ENCODE peak calls at places on chromosomes 16 and 17, in six cellular contexts. L is esophagus muscularis mucosa, P is right cardiac atrium, S is left ventricle myocardium inferior, O is colonic mucosa, B is GM23338. V is an unnamed sample. For H3K27me3, the result is how much of the 10 kb centered on the place peaks cover.

GRCh38 chr17:58308173-58308984 is 20.2 kb downstream of the TSPOAP1 start:
- DNase-seq in L (peak), P (no peak), S (no peak), O (no peak), B (peak), V (no peak)

GRCh38 chr17:50841949-50842354 is 6.6 kb downstream of the WFIKKN2 start:
- DNase-seq in L (no peak), P (peak), S (peak), O (peak), B (peak), V (peak)

GRCh38 chr17:80987941-80988461 is 3.6 kb upstream of the CHMP6 start:
- DNase-seq in L (no peak), P (no peak), S (peak), O (no peak), B (no peak), V (no peak)

GRCh38 chr16:56732832-56733231 is 2.9 kb downstream of the NUP93 start:
- DNase-seq in L (no peak), P (no peak), S (no peak), O (no peak), B (no peak), V (no peak)

GRCh38 chr17:73278465-73279453 is 17.1 kb upstream of the CPSF4L start:
- DNase-seq in L (no peak), P (no peak), S (peak), O (peak), B (no peak), V (no peak)

GRCh38 chr17:10368561-10368960 is 4.2 kb downstream of the MYH13 start:
- DNase-seq in L (no peak), P (no peak), S (no peak), O (no peak), B (no peak), V (no peak)

GRCh38 chr16:89166696-89167424 is 4.7 kb upstream of the CDH15 start:
- DNase-seq in L (no peak), P (peak), S (no peak), O (no peak), B (no peak), V (no peak)

GRCh38 chr16:23539984-23540816 is 16.9 kb downstream of the EARS2 start:
- DNase-seq in L (no peak), P (no peak), S (no peak), O (no peak), B (no peak), V (no peak)

GRCh38 chr17:76458580-76459490 is 5.9 kb upstream of the UBE2O start:
- DNase-seq in L (no peak), P (no peak), S (peak), O (peak), B (peak), V (no peak)

GRCh38 chr16:50067290-50067853 is 1.6 kb downstream of the HEATR3 start:
- DNase-seq in L (no peak), P (no peak), S (no peak), O (peak), B (peak), V (no peak)

GRCh38 chr17:72465191-72466024 is 344.6 kb downstream of the SOX9 start:
- DNase-seq in L (no peak), P (no peak), S (no peak), O (peak), B (no peak), V (no peak)

DNA sequence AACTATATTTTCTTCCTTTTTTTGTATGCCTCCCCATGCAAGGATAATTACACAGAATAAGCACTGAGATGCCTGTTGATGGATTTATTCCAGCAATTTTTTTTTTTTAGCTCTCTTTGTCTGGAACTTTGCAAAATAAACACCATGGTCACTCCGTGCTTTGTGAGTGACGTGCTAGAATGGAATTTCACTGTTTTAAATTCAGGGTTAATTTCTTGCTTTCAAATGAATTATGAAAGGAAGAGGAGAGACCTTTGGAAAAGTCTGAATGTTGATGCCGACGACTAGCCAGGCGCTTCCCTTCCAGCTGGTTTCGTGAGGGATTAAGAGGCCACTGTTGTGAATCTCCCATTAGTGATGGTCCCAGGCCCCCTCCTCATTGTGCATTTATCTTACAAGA is 529.1 kb downstream of the WWOX start:
- DNase-seq in L (no peak), P (no peak), S (no peak), O (no peak), B (no peak), V (no peak)
- H3K27me3 ChIP-seq in L (under half), P (under half), S (under half), O (under half), B (under half), V (under half)

DNA sequence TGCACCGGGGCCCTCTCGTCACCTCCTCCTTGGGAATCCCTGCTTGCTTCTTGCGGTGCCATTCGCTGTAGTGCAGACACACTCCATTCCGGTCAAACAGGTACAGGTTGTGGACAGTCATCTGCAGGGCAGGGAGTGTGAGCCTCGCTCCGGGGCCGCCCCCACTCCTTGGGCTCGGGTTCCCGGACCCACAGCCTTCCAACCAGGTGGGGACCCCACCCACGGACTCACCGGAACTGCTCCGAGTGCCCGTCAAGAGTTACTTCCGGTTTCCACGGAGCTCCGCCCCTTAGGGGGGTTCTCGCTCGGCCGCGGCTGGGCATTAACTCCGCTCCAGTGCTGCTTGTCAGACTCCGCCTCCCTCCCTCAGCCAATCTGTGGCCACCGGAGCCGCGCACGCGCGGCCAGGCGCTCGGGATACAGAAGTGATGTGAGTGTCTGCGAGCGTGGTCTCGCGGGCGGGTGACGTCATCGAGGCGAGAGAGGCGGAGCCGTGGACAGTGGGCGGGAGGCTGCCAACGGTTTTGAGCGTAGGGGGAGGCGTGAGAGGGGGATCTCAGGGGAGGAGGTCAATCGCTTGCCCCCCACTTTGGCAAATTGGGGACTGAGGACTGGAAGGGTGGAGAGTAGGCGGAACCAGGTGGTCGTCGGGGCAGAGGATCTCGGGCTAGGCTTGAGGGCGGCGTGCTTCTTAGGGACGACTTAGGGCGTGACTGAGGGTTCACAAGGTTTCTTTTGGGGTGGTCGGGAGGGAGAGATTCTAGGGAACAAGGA is at the start of the genes CNTROB and TRAPPC1:
- DNase-seq in L (peak), P (peak), S (peak), O (peak), B (peak), V (peak)
- H3K27me3 ChIP-seq in L (under half), P (under half), S (under half), O (under half), B (under half), V (under half)

GRCh38 chr16:79982356-79982755 is 381.8 kb upstream of the MAF start:
- DNase-seq in L (no peak), P (no peak), S (no peak), O (no peak), B (no peak), V (no peak)
- H3K27me3 ChIP-seq in L (under half), P (under half), S (under half), O (under half), B (under half), V (under half)

DNA sequence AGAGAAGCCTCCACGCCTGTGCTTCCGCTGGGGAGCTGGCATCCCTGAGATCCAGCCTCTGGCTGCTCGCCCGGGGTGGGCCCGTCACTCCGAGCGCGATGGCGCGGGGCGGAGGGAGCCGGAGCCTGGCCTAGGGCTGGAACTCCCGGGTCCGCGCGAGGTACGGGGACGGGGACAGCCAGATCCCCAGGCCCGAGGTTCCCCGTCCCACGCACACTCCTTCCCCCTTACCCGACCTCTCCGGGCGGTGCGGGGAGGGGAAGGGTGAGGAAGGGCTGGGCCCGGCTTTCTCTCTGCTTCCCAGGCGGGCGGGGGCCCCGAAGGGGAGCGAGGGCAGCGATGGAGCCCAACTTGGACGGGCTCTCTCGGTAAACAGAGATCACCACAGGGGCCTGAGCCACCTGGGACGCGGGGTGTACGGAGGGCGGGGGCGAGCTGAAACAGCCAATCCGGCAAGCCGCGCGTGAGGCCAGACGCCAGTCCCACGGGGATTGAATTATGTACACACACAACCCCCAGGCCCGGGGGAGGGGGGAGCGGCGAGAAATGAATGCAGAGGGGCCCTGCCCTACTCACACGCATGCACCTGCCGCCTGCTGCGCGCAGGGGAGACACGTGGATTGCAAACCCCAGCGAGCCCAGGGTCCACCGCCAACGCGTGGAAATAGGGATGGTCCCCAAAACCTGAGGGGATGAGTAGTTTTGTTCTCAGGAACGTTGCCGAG is at the start of gene SLC16A11:
- DNase-seq in L (no peak), P (peak), S (peak), O (peak), B (peak), V (no peak)
- H3K27me3 ChIP-seq in L (under half), P (under half), S (half or more), O (under half), B (half or more), V (under half)